ENCODE peak calls at places on chromosomes 4 and X, in five cellular contexts. H is testis, O is upper lobe of right lung, Y is mammary epithelial cell, T is vagina. C is an unnamed sample.

GRCh38 chrX:317424-318067 is 1.1 kb downstream of the GTPBP6 start:
- DNase-seq in H (no peak), Y (no peak), O (no peak), T (no peak), C (no peak)

GRCh38 chr4:41757521-41758156 is 9.1 kb upstream of the PHOX2B start:
- DNase-seq in Y (no peak), O (no peak), T (no peak), H (no peak), C (no peak)

GRCh38 chr4:165457793-165458192 is 79.0 kb downstream of the CPE start:
- DNase-seq in H (no peak), O (no peak), T (no peak), Y (no peak), C (no peak)

GRCh38 chr4:72974694-72975487 is 94.6 kb downstream of the COX18 start:
- DNase-seq in T (no peak), O (no peak), H (no peak), Y (peak; percentile 43), C (no peak)

GRCh38 chrX:133054761-133055385 is 42.0 kb downstream of the USP26 start:
- DNase-seq in O (no peak), H (no peak), T (no peak), Y (no peak), C (no peak)

GRCh38 chr4:100280807-100281206 is 90.5 kb upstream of the DDIT4L start:
- DNase-seq in Y (no peak), O (no peak), H (no peak), T (no peak), C (no peak)

GRCh38 chr4:113901994-113902787 is 77.3 kb downstream of the ARSJ start:
- DNase-seq in O (peak; percentile 78), T (no peak), H (no peak), Y (no peak), C (peak; percentile 23)

GRCh38 chr4:65943076-65943475 is 272.8 kb upstream of the EPHA5 start:
- DNase-seq in T (no peak), Y (peak; percentile 8), H (no peak), O (no peak), C (peak; percentile 84)

GRCh38 chr4:62275470-62275869 is 1075.3 kb downstream of the ADGRL3 start:
- DNase-seq in H (no peak), T (no peak), O (no peak), Y (no peak), C (no peak)

GRCh38 chr4:139958738-139959096 is 195.3 kb downstream of the MAML3 start:
- DNase-seq in Y (no peak), T (no peak), O (no peak), H (no peak), C (no peak)

GRCh38 chrX:44908198-44908597 is 35.2 kb downstream of the KDM6A start:
- DNase-seq in H (no peak), T (no peak), O (no peak), Y (no peak), C (no peak)

GRCh38 chr4:187606581-187606980 is 389.0 kb upstream of the ZFP42 start:
- DNase-seq in H (peak; percentile 50), Y (peak; percentile 57), T (no peak), O (no peak), C (no peak)

GRCh38 chr4:155495572-155496293 is 119.0 kb upstream of the MAP9 start:
- DNase-seq in H (no peak), O (no peak), Y (no peak), T (no peak), C (no peak)

GRCh38 chr4:138927065-138927464 is 88.5 kb upstream of the NOCT start:
- DNase-seq in O (no peak), H (no peak), Y (no peak), T (no peak), C (no peak)

GRCh38 chr4:91319869-91320268 is 983.9 kb upstream of the GRID2 start:
- DNase-seq in Y (no peak), T (no peak), O (no peak), H (no peak), C (no peak)

GRCh38 chrX:38727668-38728067 is 73.6 kb upstream of the MID1IP1 start:
- DNase-seq in Y (no peak), O (no peak), H (no peak), T (no peak), C (no peak)

GRCh38 chr4:76235915-76236314 is 15.6 kb upstream of the FAM47E start:
- DNase-seq in Y (peak; percentile 74), O (no peak), T (no peak), H (no peak), C (no peak)

GRCh38 chr4:48578132-48578964 is 88.3 kb downstream of the ZAR1 start:
- DNase-seq in H (peak; percentile 87), Y (peak; percentile 51), O (no peak), T (no peak), C (peak; percentile 25)

GRCh38 chr4:109721033-109721432 is 8.8 kb downstream of the PLA2G12A start:
- DNase-seq in Y (peak; percentile 8), O (no peak), T (no peak), H (no peak), C (no peak)

GRCh38 chr4:111849726-111850284 is 295.4 kb upstream of the FAM241A start:
- DNase-seq in O (no peak), T (no peak), Y (no peak), H (no peak), C (no peak)

GRCh38 chr4:184331155-184331995 is 113.7 kb upstream of the ENPP6 start:
- DNase-seq in T (no peak), H (peak; percentile 40), Y (peak; percentile 32), O (no peak), C (no peak)

DNA sequence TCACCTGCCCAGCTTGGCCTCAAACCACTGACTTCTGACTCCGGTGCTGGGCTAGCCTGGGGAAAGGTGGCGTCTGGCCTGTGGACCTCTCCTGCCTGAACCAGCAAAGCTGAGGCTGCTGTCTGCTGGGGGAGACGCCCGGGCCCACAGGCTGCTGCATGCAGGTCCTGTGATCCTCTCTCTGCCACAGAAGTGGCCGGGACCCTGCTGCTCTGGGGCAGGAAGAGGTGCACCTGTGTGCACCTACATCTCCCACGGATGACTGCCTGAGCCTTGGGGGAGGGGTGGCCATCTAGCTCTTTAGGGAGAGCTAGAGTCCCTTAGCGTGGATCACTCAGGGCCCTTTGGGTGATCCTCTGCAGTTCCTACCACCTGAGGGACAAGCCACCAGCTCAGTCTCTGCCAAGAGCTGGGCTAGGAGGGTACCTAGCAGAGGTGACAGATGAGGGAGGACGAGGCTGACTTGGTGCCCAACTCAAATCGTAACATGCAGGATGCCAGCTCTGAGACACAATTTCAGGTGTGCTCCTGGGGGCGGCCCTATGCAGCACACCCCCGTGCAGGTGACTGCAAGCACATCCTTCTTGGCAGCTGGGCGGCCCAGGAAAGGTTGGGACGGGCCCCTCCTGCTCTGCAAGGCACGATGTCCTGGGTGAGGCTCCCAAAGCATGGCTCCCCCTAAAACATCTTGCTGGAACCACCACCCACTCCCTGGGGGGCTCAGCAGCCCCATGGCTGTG is 22.5 kb downstream of the LETM1 start:
- DNase-seq in Y (no peak), O (no peak), T (no peak), H (no peak), C (no peak)
- H3K36me3 ChIP-seq in Y (peaks cover 35% of the 10 kb centered on the region), O (peaks cover 81% of the 10 kb centered on the region), T (peaks cover 74% of the 10 kb centered on the region), H (no peaks in the 10 kb centered on the region), C (peaks cover 5% of the 10 kb centered on the region)

DNA sequence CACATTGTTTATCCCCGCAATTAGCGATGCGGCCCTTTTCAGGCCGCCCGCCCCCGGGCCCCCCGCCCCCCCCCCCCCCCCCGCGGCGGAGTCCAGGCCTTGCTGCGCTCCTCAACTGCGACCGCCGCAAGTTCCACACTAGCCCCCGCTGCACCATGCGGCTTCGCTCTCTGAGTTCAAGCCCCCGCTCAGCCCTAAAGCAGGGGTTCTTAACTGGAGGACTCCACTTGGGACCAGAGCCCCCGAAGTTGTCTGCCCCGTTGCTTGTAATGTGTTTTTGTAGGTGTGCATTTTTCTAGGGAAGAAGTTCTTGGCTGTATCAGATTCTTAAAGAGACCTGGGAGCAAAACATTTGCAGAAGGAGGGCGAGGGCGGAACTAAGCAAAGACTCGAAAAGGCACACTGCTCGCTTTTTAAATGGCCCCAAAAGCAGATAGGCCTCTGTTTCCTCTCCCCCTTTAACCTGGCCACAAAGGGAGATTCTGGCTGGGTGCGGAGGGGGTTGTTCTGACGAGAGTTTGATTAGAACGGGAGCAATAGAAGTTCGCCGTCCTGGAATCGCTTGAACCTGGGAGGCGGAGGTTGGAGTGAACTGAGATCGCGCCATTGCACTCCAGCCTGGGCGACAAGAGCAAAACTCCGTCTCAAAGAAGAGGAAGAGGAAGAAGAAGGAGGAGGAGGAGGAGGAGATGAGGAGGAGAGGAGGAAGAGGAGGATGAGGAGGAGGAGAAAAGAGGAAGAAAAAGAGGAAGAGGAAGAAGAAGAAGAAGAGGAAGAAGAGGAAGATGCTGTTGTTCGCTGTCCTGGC is 2.3 kb upstream of the MSX1 start:
- DNase-seq in H (no peak), O (peak; percentile 16), T (no peak), Y (no peak), C (no peak)
- H3K4me3 ChIP-seq in H (no peak overlapping the region), O (no peak overlapping the region), T (peak overlapping the region; percentile 22), Y (no peak overlapping the region), C (no peak overlapping the region)

GRCh38 chr4:26859762-26860156 is 882 bp upstream of the STIM2 start:
- DNase-seq in H (no peak), O (no peak), Y (peak; percentile 25), T (no peak), C (no peak)

GRCh38 chr4:26858947-26859401 is 1.7 kb upstream of the STIM2 start:
- DNase-seq in Y (no peak), T (no peak), H (no peak), O (no peak), C (no peak)

GRCh38 chr4:26860922-26861433 is 337 bp downstream of the STIM2 start:
- DNase-seq in O (peak; percentile 83), T (no peak), H (peak; percentile 57), Y (peak; percentile 57), C (no peak)

GRCh38 chr4:26861434-26862186 is 969 bp downstream of the STIM2 start:
- DNase-seq in Y (peak; percentile 66), H (peak; percentile 30), O (peak; percentile 90), T (no peak), C (no peak)

GRCh38 chr4:26860157-26860921 is at the start of gene STIM2:
- DNase-seq in Y (peak; percentile 97), T (no peak), O (peak; percentile 99), H (peak; percentile 96), C (peak; percentile 66)
- TF ChIP-seq CTCF in Y (peak; percentile 30), T (no peak), O (peak; percentile 40), H (no peak), C (peak; percentile 35)

GRCh38 chrX:69705818-69706217 is 89.9 kb downstream of the EDA start:
- DNase-seq in Y (no peak), T (no peak), H (no peak), O (no peak), C (no peak)
- H3K36me3 ChIP-seq in Y (no peaks in the 10 kb centered on the region), T (no peaks in the 10 kb centered on the region), H (no peaks in the 10 kb centered on the region), O (no peaks in the 10 kb centered on the region), C (no peaks in the 10 kb centered on the region)

DNA sequence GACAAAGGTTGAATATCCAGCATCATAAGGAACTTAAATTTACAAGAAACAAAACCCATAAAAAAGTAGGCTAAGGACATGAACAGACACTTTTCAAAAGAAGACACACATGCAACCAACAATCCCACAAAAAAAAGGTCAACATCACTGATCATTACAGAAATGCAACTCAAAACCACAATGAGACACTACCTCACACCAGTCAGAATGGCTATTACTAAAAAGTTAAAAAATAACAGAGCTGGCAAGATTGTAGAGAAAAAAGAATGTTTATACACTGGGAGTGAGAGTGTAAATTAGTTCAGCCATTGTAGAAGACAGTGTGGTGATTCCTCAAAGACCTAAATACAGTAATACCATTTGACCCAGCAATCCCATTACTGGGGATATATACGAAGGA is 474.7 kb downstream of the TRIML1 start:
- DNase-seq in Y (no peak), H (no peak), T (no peak), O (no peak), C (peak; percentile 51)
- H3K4me3 ChIP-seq in Y (no peak overlapping the region), H (no peak overlapping the region), T (no peak overlapping the region), O (no peak overlapping the region), C (no peak overlapping the region)

C was measured in kidney epithelial cell.